ENCODE peak calls at places on chromosomes 6 and 20, in nine cellular contexts. X, I, O, B, M, K, S, A and L are unnamed samples.

GRCh38 chr6:42103753-42104094 is 38.7 kb downstream of the C6orf132 start:
- DNase-seq in X (no peak), I (no peak), O (no peak), B (no peak), M (no peak), K (no peak), S (no peak), A (no peak), L (no peak)

GRCh38 chr6:32666420-32667300 is at the start of gene HLA-DQB1:
- DNase-seq in X (no peak), I (peak; percentile 21), O (no peak), B (peak; percentile 67), M (no peak), K (no peak), S (no peak), A (peak; percentile 74), L (peak; percentile 51)

GRCh38 chr20:50694379-50695143 is 3.2 kb upstream of the RIPOR3 start:
- DNase-seq in X (no peak), I (no peak), O (no peak), B (no peak), M (no peak), K (no peak), S (no peak), A (no peak), L (no peak)

GRCh38 chr6:136987526-136987925 is 57.2 kb downstream of the IL20RA start:
- DNase-seq in X (no peak), I (no peak), O (no peak), B (no peak), M (no peak), K (no peak), S (no peak), A (no peak), L (no peak)

GRCh38 chr6:42407379-42407778 is 44.3 kb downstream of the TRERF1 start:
- DNase-seq in X (no peak), I (no peak), O (no peak), B (peak; percentile 80), M (no peak), K (no peak), S (no peak), A (no peak), L (peak; percentile 54)

GRCh38 chr6:105278035-105278434 is 98.2 kb upstream of the POPDC3 start:
- DNase-seq in X (no peak), I (no peak), O (no peak), B (no peak), M (no peak), K (no peak), S (no peak), A (no peak), L (no peak)

GRCh38 chr20:35947489-35947888 is 6.8 kb downstream of the SCAND1 start:
- DNase-seq in X (no peak), I (no peak), O (no peak), B (peak; percentile 13), M (no peak), K (no peak), S (peak; percentile 60), A (peak; percentile 13), L (no peak)

GRCh38 chr20:31551581-31552081 is 37.4 kb downstream of the HM13 start:
- DNase-seq in X (no peak), I (no peak), O (no peak), B (no peak), M (no peak), K (no peak), S (no peak), A (no peak), L (no peak)

GRCh38 chr6:33976425-33977360 is 169.2 kb downstream of the GRM4 start:
- DNase-seq in X (no peak), I (no peak), O (no peak), B (no peak), M (peak; percentile 15), K (no peak), S (no peak), A (no peak), L (no peak)

GRCh38 chr6:154615483-154616025 is 105.1 kb upstream of the CNKSR3 start:
- DNase-seq in X (peak; percentile 43), I (peak; percentile 36), O (peak; percentile 73), B (peak; percentile 77), M (peak; percentile 95), K (peak; percentile 4), S (no peak), A (peak; percentile 66), L (peak; percentile 58)

GRCh38 chr6:167925011-167925410 is 72.5 kb upstream of the KIF25 start:
- DNase-seq in X (no peak), I (no peak), O (no peak), B (no peak), M (no peak), K (no peak), S (no peak), A (no peak), L (no peak)

GRCh38 chr6:109227646-109228045 is 132.3 kb downstream of the CEP57L1 start:
- DNase-seq in X (no peak), I (no peak), O (no peak), B (no peak), M (no peak), K (no peak), S (no peak), A (no peak), L (no peak)

GRCh38 chr20:63937596-63937995 is 18.6 kb downstream of the UCKL1 start:
- DNase-seq in X (no peak), I (no peak), O (no peak), B (no peak), M (no peak), K (no peak), S (no peak), A (no peak), L (no peak)

GRCh38 chr20:37498066-37498702 is 22.9 kb upstream of the NNAT start:
- DNase-seq in X (no peak), I (no peak), O (no peak), B (no peak), M (no peak), K (no peak), S (no peak), A (no peak), L (no peak)

GRCh38 chr6:134287863-134288537 is 29.9 kb downstream of the SGK1 start:
- DNase-seq in X (no peak), I (no peak), O (no peak), B (peak; percentile 29), M (no peak), K (no peak), S (no peak), A (no peak), L (no peak)

GRCh38 chr20:2206957-2207769 is 88.6 kb upstream of the TGM3 start:
- DNase-seq in X (peak; percentile 60), I (peak; percentile 54), O (peak; percentile 91), B (peak; percentile 34), M (peak; percentile 84), K (peak; percentile 45), S (peak; percentile 39), A (peak; percentile 90), L (peak; percentile 68)

GRCh38 chr6:10396775-10397174 is 18.1 kb downstream of the TFAP2A start:
- DNase-seq in X (no peak), I (no peak), O (no peak), B (no peak), M (no peak), K (no peak), S (no peak), A (no peak), L (no peak)

GRCh38 chr6:53918854-53919253 is 124.0 kb downstream of the LRRC1 start:
- DNase-seq in X (no peak), I (no peak), O (no peak), B (peak; percentile 11), M (no peak), K (no peak), S (no peak), A (no peak), L (no peak)

GRCh38 chr6:120108061-120108795 is 758.7 kb upstream of the MAN1A1 start:
- DNase-seq in X (no peak), I (no peak), O (no peak), B (peak; percentile 22), M (no peak), K (no peak), S (no peak), A (no peak), L (no peak)

GRCh38 chr6:51322505-51322904 is 503.8 kb downstream of the TFAP2B start:
- DNase-seq in X (no peak), I (no peak), O (no peak), B (peak; percentile 4), M (no peak), K (no peak), S (no peak), A (no peak), L (no peak)

GRCh38 chr6:139372326-139373153 is 1.9 kb downstream of the CITED2 start:
- DNase-seq in X (no peak), I (no peak), O (no peak), B (peak; percentile 37), M (no peak), K (no peak), S (no peak), A (no peak), L (no peak)

GRCh38 chr20:53652090-53652858 is 58.6 kb upstream of the ZNF217 start:
- DNase-seq in X (no peak), I (no peak), O (no peak), B (no peak), M (no peak), K (no peak), S (no peak), A (peak; percentile 72), L (no peak)

GRCh38 chr20:4916991-4917881 is 84.1 kb downstream of the SLC23A2 start:
- DNase-seq in X (no peak), I (no peak), O (no peak), B (peak; percentile 29), M (peak; percentile 42), K (peak; percentile 51), S (no peak), A (no peak), L (no peak)
- TF ChIP-seq CTCF in X (no peak), I (no peak), O (peak; percentile 20), B (no peak), M (no peak), K (no peak), S (no peak), A (no peak), L (no peak)

GRCh38 chr6:71403422-71404134 is 115.0 kb downstream of the OGFRL1 start:
- DNase-seq in X (no peak), I (no peak), O (no peak), B (no peak), M (no peak), K (no peak), S (no peak), A (no peak), L (no peak)
- H3K27ac ChIP-seq in X (no peak overlapping the region), I (peak overlapping the region; percentile 39), O (peak overlapping the region; percentile 75), B (peak overlapping the region; percentile 25), M (peak overlapping the region; percentile 62), K (peak overlapping the region; percentile 60), S (no peak overlapping the region), A (peak overlapping the region; percentile 55), L (no peak overlapping the region)

DNA sequence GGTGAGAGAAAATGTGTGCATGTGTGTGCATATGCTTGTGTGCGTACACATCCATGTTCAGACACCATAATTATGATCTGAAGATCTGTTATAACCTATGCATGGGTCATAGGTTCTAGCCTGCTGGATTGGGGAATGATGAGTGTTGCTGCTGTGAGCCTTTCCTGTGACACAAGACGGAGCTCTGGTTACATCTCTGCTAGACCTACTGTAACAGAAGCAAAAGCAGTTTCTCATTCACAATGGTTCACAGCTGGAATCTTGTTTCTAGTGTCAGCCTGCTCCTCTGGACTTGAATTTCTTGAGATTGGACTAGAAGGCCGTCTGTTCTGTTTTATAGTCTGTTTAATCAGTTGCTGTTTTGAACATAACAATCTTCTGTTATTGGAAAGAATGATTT is 40.1 kb downstream of the DEFB114 start:
- DNase-seq in X (no peak), I (no peak), O (no peak), B (no peak), M (no peak), K (no peak), S (no peak), A (no peak), L (no peak)
- TF ChIP-seq CTCF in X (no peak), I (no peak), O (no peak), B (peak; percentile 16), M (no peak), K (no peak), S (peak; percentile 54), A (no peak), L (no peak)

GRCh38 chr6:149854532-149854931 is 9.6 kb downstream of the LRP11 start:
- DNase-seq in X (no peak), I (no peak), O (peak; percentile 73), B (peak; percentile 83), M (peak; percentile 61), K (no peak), S (no peak), A (no peak), L (peak; percentile 62)
- H3K27ac ChIP-seq in X (no peak overlapping the region), I (no peak overlapping the region), O (peak overlapping the region; percentile 18), B (peak overlapping the region; percentile 94), M (peak overlapping the region; percentile 36), K (no peak overlapping the region), S (no peak overlapping the region), A (peak overlapping the region; percentile 79), L (peak overlapping the region; percentile 91)